ENCODE peak calls at places on chromosomes 2 and 18, in five cellular contexts. E is mucosa of descending colon, R is OCI-LY7, M is thyroid gland, D is IMR-90. T is an unnamed sample.

GRCh38 chr2:225103737-225104141 is 61.5 kb upstream of the DOCK10 start:
- DNase-seq in R (no peak), E (no peak), M (no peak), D (peak), T (no peak)

GRCh38 chr2:49972699-49973098 is 818.4 kb upstream of the FSHR start:
- DNase-seq in M (no peak), R (no peak), D (no peak), E (no peak), T (no peak)

GRCh38 chr2:42359304-42359749 is 1.7 kb downstream of the COX7A2L start:
- DNase-seq in R (peak), E (no peak), M (no peak), D (peak), T (no peak)

GRCh38 chr2:197191948-197192338 is 118.6 kb downstream of the ANKRD44 start:
- DNase-seq in R (peak), D (no peak), M (no peak), E (no peak), T (no peak)

GRCh38 chr2:238425979-238426567 is 654 bp upstream of the ASB1 start:
- DNase-seq in M (peak), E (no peak), R (peak), D (peak), T (peak)

GRCh38 chr2:40321224-40321623 is 130.7 kb downstream of the SLC8A1 start:
- DNase-seq in M (no peak), D (no peak), E (no peak), R (peak), T (no peak)

GRCh38 chr2:240395448-240395847 is 40.0 kb upstream of the GPC1 start:
- DNase-seq in M (no peak), R (no peak), D (no peak), E (no peak), T (no peak)

GRCh38 chr2:10495988-10496313 is 47.8 kb upstream of the ODC1 start:
- DNase-seq in E (no peak), D (no peak), M (no peak), R (no peak), T (no peak)

GRCh38 chr18:8536922-8537321 is 72.3 kb upstream of the RAB12 start:
- DNase-seq in M (no peak), E (no peak), R (no peak), D (no peak), T (no peak)

GRCh38 chr2:25479761-25480160 is 138.0 kb upstream of the DNMT3A start:
- DNase-seq in D (no peak), E (no peak), R (no peak), M (no peak), T (no peak)

GRCh38 chr18:38933910-38934510 is 1368.4 kb upstream of the CELF4 start:
- DNase-seq in R (no peak), E (no peak), D (no peak), M (no peak), T (no peak)

GRCh38 chr2:39142904-39143617 is 22.2 kb upstream of the SOS1 start:
- DNase-seq in D (no peak), R (no peak), M (no peak), E (no peak), T (no peak)
- H3K4me3 ChIP-seq in D (no peak), R (no peak), M (no peak), E (no peak), T (no peak)

GRCh38 chr2:30232801-30233130 is 1.4 kb downstream of the LBH start:
- DNase-seq in D (no peak), E (peak), R (no peak), M (peak), T (peak)

GRCh38 chr2:30235008-30235655 is 3.8 kb downstream of the LBH start:
- DNase-seq in D (peak), R (no peak), M (no peak), E (no peak), T (no peak)

GRCh38 chr2:30233142-30233961 is 2.0 kb downstream of the LBH start:
- DNase-seq in D (no peak), E (no peak), R (no peak), M (no peak), T (peak)

GRCh38 chr2:30235859-30236535 is 4.7 kb downstream of the LBH start:
- DNase-seq in D (no peak), M (no peak), R (no peak), E (no peak), T (no peak)

DNA sequence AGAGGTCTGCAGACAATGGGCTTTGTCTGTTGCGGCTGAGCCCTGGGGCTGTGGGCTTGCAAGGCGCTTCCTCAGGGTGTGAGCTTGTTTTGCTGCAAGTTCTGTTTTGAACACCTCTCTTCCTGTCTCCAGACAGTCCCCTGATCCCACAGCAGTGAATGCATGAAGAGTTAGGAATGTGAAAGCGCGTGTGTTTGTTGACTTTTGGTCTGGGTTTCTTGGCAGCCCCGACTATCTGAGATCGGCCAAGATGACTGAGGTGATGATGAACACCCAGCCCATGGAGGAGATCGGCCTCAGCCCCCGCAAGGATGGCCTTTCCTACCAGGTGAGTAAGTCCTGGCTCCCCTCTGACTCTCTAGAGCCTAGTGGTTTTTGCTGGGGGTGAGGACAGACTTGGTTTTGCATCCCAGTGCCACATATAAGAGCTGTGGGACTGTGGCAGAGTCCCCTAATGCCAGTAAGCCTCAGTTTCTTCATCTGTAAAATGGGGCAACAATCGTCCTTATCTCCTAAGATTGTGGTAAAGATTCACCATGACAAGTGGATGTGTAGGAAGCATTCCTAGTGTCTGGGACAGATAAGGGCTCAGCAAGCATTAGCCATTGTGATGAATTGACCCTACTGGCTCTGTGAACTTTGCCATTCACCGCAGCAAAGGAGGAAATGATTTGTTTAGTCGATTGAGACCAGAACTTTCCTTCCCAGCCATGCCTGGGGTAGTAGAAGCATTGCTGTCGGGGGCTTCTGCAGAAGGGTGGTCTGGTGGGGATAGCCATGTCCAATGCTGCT is 3.0 kb downstream of the LBH start:
- DNase-seq in D (peak), E (no peak), R (no peak), M (peak), T (peak)
- H3K4me3 ChIP-seq in D (peak), E (no peak), R (no peak), M (no peak), T (peak)

GRCh38 chr18:63138469-63139340 is 180.9 kb downstream of the BCL2 start:
- DNase-seq in D (no peak), E (no peak), R (peak), M (no peak), T (peak)
- H3K4me3 ChIP-seq in D (no peak), E (no peak), R (peak), M (no peak), T (peak)

GRCh38 chr18:50193796-50194622 is 938 bp downstream of the MYO5B start:
- DNase-seq in M (peak), D (no peak), E (peak), R (no peak), T (no peak)
- H3K4me3 ChIP-seq in M (peak), D (no peak), E (peak), R (no peak), T (no peak)

DNA sequence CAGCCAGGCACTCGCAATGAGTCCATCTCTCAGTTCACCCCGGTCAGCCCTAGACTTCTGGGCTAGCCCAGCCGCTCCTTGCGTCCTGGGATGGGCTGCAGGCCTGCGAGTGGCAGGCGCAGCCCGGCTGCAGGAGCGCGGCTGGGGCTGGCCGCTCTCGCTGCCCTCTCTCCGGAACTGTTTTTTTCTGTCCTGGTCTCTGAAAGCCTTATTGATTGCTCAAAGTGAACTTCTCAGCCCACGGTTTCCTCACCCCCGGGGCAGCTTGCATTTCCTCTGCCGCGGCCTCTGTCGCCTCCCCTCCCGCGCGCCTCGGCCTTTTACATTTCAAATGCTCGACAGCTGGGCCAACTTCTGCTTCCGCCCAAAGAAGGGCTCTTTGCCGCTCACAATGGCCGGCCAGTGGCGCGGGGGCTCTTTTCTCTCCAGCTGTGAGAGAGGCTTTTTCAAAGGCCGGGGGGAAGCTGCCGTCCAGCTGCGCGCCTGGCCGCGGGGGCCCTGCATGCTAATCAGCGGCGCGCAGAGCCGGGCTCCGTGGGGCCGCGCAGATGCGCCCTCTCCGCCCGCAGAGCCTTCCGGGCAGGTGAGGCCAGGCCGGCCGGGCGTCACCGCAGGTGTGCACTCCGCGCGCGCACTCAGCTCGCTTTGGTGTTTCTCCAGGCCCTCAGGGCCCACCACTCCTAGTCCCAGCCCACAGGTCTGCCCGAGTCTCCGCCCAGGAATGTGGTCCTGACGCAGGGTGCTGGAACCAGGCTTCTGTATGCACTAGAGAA is 513.8 kb downstream of the RNF144A start:
- DNase-seq in M (peak), D (no peak), R (peak), E (peak), T (no peak)
- H3K4me3 ChIP-seq in M (peak), D (no peak), R (peak), E (no peak), T (no peak)

GRCh38 chr2:216632952-216633615 is at the start of gene IGFBP2:
- DNase-seq in E (no peak), M (peak), R (no peak), D (peak), T (peak)

GRCh38 chr2:216633616-216634316 is 546 bp downstream of the IGFBP2 start:
- DNase-seq in E (no peak), R (no peak), D (no peak), M (peak), T (peak)

GRCh38 chr2:216635171-216635570 is 2.0 kb downstream of the IGFBP2 start:
- DNase-seq in R (no peak), E (no peak), M (no peak), D (no peak), T (peak)

GRCh38 chr2:216635701-216636541 is 2.7 kb downstream of the IGFBP2 start:
- DNase-seq in M (no peak), D (no peak), E (no peak), R (no peak), T (peak)

GRCh38 chr2:216634317-216635148 is 1.3 kb downstream of the IGFBP2 start:
- DNase-seq in R (no peak), D (no peak), E (no peak), M (no peak), T (peak)
- H3K4me3 ChIP-seq in R (no peak), D (peak), E (no peak), M (no peak), T (peak)

GRCh38 chr2:120934891-120935338 is 199.2 kb downstream of the GLI2 start:
- DNase-seq in E (no peak), M (no peak), D (peak), R (no peak), T (peak)
- H3K4me3 ChIP-seq in E (no peak), M (no peak), D (no peak), R (no peak), T (no peak)

T was measured in SJCRH30.